ENCODE peak calls at places on chromosomes 11 and 22, in five cellular contexts. R, K, C, J and O are unnamed samples.
A peak's percentile ranks its signal among the peaks of the same experiment; 100 is the strongest.

GRCh38 chr22:20429254-20430100 is 8.1 kb downstream of the SCARF2 start:
- DNase-seq in K (no peak), J (peak; percentile 73), R (peak; percentile 83), C (no peak), O (no peak)

GRCh38 chr22:27580311-27580897 is 221.2 kb downstream of the MN1 start:
- DNase-seq in J (no peak), K (no peak), R (no peak), C (no peak), O (peak; percentile 88)

GRCh38 chr11:14902650-14903350 is 10.8 kb upstream of the CYP2R1 start:
- DNase-seq in R (no peak), C (peak; percentile 55), J (no peak), K (peak; percentile 61), O (peak; percentile 50)

GRCh38 chr11:30113326-30113873 is 96.6 kb upstream of the KCNA4 start:
- DNase-seq in K (no peak), J (no peak), R (no peak), C (no peak), O (no peak)

GRCh38 chr11:12235945-12236743 is 125.8 kb downstream of the MICAL2 start:
- DNase-seq in R (peak; percentile 44), K (peak; percentile 92), C (peak; percentile 47), J (peak; percentile 68), O (no peak)

GRCh38 chr11:7605544-7605943 is 67.8 kb downstream of the CYB5R2 start:
- DNase-seq in J (no peak), K (peak; percentile 79), R (peak; percentile 48), C (no peak), O (no peak)

GRCh38 chr22:41560095-41560487 is 719 bp upstream of the CSDC2 start:
- DNase-seq in C (no peak), J (no peak), R (no peak), K (no peak), O (no peak)

GRCh38 chr11:118186346-118187107 is 10.1 kb upstream of the SCN2B start:
- DNase-seq in K (no peak), J (no peak), R (no peak), C (no peak), O (no peak)

GRCh38 chr11:119742263-119742861 is 13.4 kb upstream of the NECTIN1 start:
- DNase-seq in K (peak; percentile 42), R (no peak), C (no peak), J (peak; percentile 57), O (no peak)

GRCh38 chr11:113593698-113594308 is 112.3 kb downstream of the TMPRSS5 start:
- DNase-seq in C (no peak), J (peak; percentile 77), R (no peak), K (peak; percentile 55), O (no peak)

GRCh38 chr11:326842-327580 is 6.4 kb upstream of the IFITM3 start:
- DNase-seq in C (no peak), K (peak; percentile 38), J (peak; percentile 91), R (peak; percentile 80), O (no peak)

GRCh38 chr22:19878461-19879247 is 24.0 kb upstream of the GNB1L start:
- DNase-seq in R (no peak), K (no peak), C (no peak), J (peak; percentile 9), O (no peak)

GRCh38 chr22:24500251-24500820 is 5.2 kb downstream of the UPB1 start:
- DNase-seq in R (no peak), K (no peak), J (no peak), C (no peak), O (no peak)

GRCh38 chr11:1780700-1781592 is 17.2 kb upstream of the CTSD start:
- DNase-seq in C (no peak), K (no peak), R (no peak), J (peak; percentile 88), O (no peak)

GRCh38 chr11:123547180-123547579 is 107.2 kb downstream of the SCN3B start:
- DNase-seq in K (no peak), R (no peak), C (no peak), J (no peak), O (no peak)

GRCh38 chr11:31761636-31762035 is 49.5 kb downstream of the PAX6 start:
- DNase-seq in K (no peak), R (no peak), C (no peak), J (no peak), O (peak; percentile 44)

GRCh38 chr11:122285021-122285420 is 169.0 kb upstream of the BLID start:
- DNase-seq in K (no peak), J (no peak), C (no peak), R (no peak), O (no peak)

GRCh38 chr11:71309611-71310010 is 57.2 kb upstream of the SHANK2 start:
- DNase-seq in C (no peak), K (no peak), J (no peak), R (peak; percentile 7), O (no peak)

GRCh38 chr22:21641417-21641794 is 696 bp upstream of the SDF2L1 start:
- DNase-seq in R (peak; percentile 53), J (peak; percentile 71), C (peak; percentile 52), K (peak; percentile 42), O (peak; percentile 55)

GRCh38 chr11:13928566-13929251 is 33.8 kb upstream of the SPON1 start:
- DNase-seq in R (no peak), K (peak; percentile 60), C (peak; percentile 51), J (no peak), O (peak; percentile 8)

GRCh38 chr22:34851918-34852662 is 213.9 kb upstream of the ISX start:
- DNase-seq in K (no peak), R (no peak), C (no peak), J (no peak), O (no peak)

GRCh38 chr11:32435511-32435946 is at the start of gene WT1:
- DNase-seq in J (no peak), R (no peak), C (no peak), K (no peak), O (no peak)

GRCh38 chr22:30562391-30562790 is 12.1 kb downstream of the GAL3ST1 start:
- DNase-seq in J (no peak), C (peak; percentile 29), R (no peak), K (no peak), O (no peak)

GRCh38 chr22:30565341-30565740 is 9.1 kb downstream of the GAL3ST1 start:
- DNase-seq in R (no peak), K (no peak), C (no peak), J (no peak), O (no peak)

GRCh38 chr22:30566125-30566524 is 8.3 kb downstream of the GAL3ST1 start:
- DNase-seq in R (no peak), J (no peak), C (no peak), K (no peak), O (no peak)

GRCh38 chr22:30564766-30565118 is 9.7 kb downstream of the GAL3ST1 start:
- DNase-seq in J (no peak), C (no peak), K (no peak), R (no peak), O (no peak)

DNA sequence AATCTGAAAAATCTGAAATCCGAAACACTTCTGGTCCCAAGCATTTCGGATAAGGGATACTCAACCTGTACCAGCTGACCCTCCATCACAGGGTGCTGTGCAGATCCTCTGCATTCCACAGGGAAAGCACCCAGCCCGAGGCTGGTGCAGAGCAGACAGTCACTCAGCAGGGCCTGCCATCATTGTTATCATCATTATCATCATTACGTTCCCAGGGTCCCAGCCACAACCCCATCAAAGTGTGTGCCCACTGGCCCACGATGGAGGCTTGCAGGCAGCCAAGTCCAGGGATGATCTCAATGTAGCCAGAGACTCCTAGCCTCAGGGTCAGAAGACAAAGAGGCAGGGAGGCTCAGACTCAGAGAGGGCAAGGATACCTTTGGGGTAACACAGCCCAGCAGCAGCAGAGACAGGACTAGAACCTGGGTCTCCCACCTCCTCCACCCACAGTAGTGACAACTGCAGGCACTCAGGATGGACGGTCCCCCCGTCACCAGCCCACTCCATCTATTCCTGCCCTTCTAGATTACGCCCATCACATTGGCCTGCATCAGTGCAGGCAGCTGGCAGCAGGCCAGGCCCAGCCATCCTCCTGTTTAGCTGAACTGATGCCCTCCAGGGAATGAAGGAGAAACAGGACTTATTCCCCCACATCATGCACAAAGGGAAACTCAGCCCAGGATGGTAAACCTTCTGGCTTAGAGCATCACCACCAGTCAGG is 10.3 kb downstream of the GAL3ST1 start:
- DNase-seq in C (no peak), J (no peak), R (no peak), K (no peak), O (no peak)
- H3K4me3 ChIP-seq in C (no peak overlapping the region), J (no peak overlapping the region), R (no peak overlapping the region), K (no peak overlapping the region), O (no peak overlapping the region)

DNA sequence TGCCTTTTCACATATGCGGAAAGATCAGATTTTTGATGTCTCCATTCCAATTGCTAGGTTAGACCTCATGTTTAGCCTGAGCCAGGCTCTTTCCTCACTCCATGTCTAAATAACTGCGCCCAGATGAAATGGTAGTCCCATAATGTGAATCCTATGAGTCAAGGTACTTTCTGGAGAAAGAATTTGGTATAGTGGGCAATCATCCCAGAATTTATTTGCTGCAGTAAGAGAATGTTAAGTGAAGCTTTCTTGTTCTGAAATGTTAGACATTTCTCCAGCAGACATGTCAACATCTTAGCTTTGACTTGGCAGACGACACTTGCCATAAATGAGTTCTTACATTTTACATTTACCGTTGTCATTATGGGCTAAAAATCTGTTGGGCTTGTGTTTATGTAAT is 165.2 kb downstream of the PGR start:
- DNase-seq in K (peak; percentile 72), C (no peak), R (no peak), J (no peak), O (peak; percentile 16)
- H3K36me3 ChIP-seq in K (no peaks in the 10 kb centered on the region), C (peaks cover 3% of the 10 kb centered on the region), R (peaks cover 59% of the 10 kb centered on the region), J (no peaks in the 10 kb centered on the region), O (no peaks in the 10 kb centered on the region)

GRCh38 chr11:74678591-74679512 is 52.4 kb downstream of the CHRDL2 start:
- DNase-seq in C (no peak), R (peak; percentile 19), K (peak; percentile 41), J (no peak), O (no peak)

GRCh38 chr11:74680703-74681531 is 50.3 kb downstream of the CHRDL2 start:
- DNase-seq in R (peak; percentile 45), J (peak; percentile 38), C (no peak), K (no peak), O (no peak)

GRCh38 chr11:74678041-74678440 is 53.2 kb downstream of the CHRDL2 start:
- DNase-seq in K (no peak), R (peak; percentile 5), C (no peak), J (no peak), O (no peak)

GRCh38 chr11:74680035-74680671 is 51.1 kb downstream of the CHRDL2 start:
- DNase-seq in R (peak; percentile 14), J (peak; percentile 37), C (no peak), K (no peak), O (no peak)

GRCh38 chr11:74679513-74679865 is 51.7 kb downstream of the CHRDL2 start:
- DNase-seq in C (no peak), J (no peak), K (no peak), R (no peak), O (no peak)
- H3K27me3 ChIP-seq in C (no peaks in the 10 kb centered on the region), J (no peaks in the 10 kb centered on the region), K (no peaks in the 10 kb centered on the region), R (peaks cover 6% of the 10 kb centered on the region), O (no peaks in the 10 kb centered on the region)

GRCh38 chr11:62755086-62755615 is 1.2 kb upstream of the ZBTB3 start:
- DNase-seq in R (no peak), K (no peak), J (no peak), C (no peak), O (no peak)

GRCh38 chr11:62752994-62753735 is 795 bp downstream of the ZBTB3 start:
- DNase-seq in C (no peak), J (no peak), K (no peak), R (no peak), O (no peak)

GRCh38 chr11:62752177-62752785 is 1.7 kb downstream of the ZBTB3 start:
- DNase-seq in J (no peak), R (no peak), K (no peak), C (no peak), O (no peak)

GRCh38 chr11:62753736-62754603 is at the start of gene ZBTB3:
- DNase-seq in K (peak; percentile 99), J (peak; percentile 99), R (peak; percentile 97), C (peak; percentile 99), O (peak; percentile 98)

GRCh38 chr11:62757846-62758788 is 3.3 kb upstream of the POLR2G start:
- DNase-seq in K (no peak), R (no peak), C (no peak), J (no peak), O (no peak)
- H3K4me3 ChIP-seq in K (no peak overlapping the region), R (no peak overlapping the region), C (no peak overlapping the region), J (no peak overlapping the region), O (no peak overlapping the region)